ENCODE peak calls at places on chromosome 6, in seven cellular contexts. A is HCT116, Q is H1, O is HepG2, K is SK-N-SH, D is K562, G is GM12878. N is an unnamed sample.

GRCh38 chr6:54419885-54420284 is 111.6 kb downstream of the TINAG start:
- DNase-seq in A (no peak), D (no peak), Q (no peak), O (no peak), G (no peak), K (no peak), N (no peak)

GRCh38 chr6:10521104-10521808 is at the start of gene GCNT2:
- DNase-seq in K (no peak), Q (peak), A (no peak), D (no peak), G (no peak), O (peak), N (peak)

GRCh38 chr6:28488916-28489365 is 26.7 kb downstream of the GPX6 start:
- DNase-seq in Q (peak), A (peak), K (peak), G (peak), D (peak), O (peak), N (peak)

GRCh38 chr6:39415482-39415881 is 93.0 kb upstream of the KCNK16 start:
- DNase-seq in G (no peak), D (no peak), O (no peak), A (no peak), Q (no peak), K (no peak), N (no peak)

GRCh38 chr6:133184798-133185380 is 56.3 kb upstream of the EYA4 start:
- DNase-seq in O (no peak), D (no peak), G (no peak), K (no peak), Q (no peak), A (no peak), N (peak)

GRCh38 chr6:21733311-21733710 is 139.8 kb downstream of the SOX4 start:
- DNase-seq in K (no peak), A (no peak), G (no peak), D (no peak), O (no peak), Q (no peak), N (no peak)

GRCh38 chr6:35262596-35262995 is 3.1 kb downstream of the ZNF76 start:
- DNase-seq in K (no peak), G (no peak), A (no peak), O (no peak), Q (no peak), D (no peak), N (no peak)

GRCh38 chr6:92688328-92688727 is 731.0 kb downstream of the EPHA7 start:
- DNase-seq in Q (no peak), A (no peak), O (no peak), G (peak), D (no peak), K (no peak), N (no peak)

GRCh38 chr6:33927551-33927950 is 123.7 kb upstream of the MLN start:
- DNase-seq in D (no peak), K (no peak), Q (no peak), A (no peak), G (no peak), O (no peak), N (no peak)

GRCh38 chr6:54238407-54238806 is 69.8 kb upstream of the TINAG start:
- DNase-seq in D (no peak), A (no peak), O (no peak), Q (no peak), K (no peak), G (no peak), N (no peak)

GRCh38 chr6:53524455-53524815 is 20.5 kb downstream of the GCLC start:
- DNase-seq in D (no peak), K (no peak), Q (no peak), A (no peak), G (no peak), O (no peak), N (no peak)

GRCh38 chr6:34709386-34709785 is 12.8 kb upstream of the ILRUN start:
- DNase-seq in O (no peak), A (no peak), D (no peak), K (peak), Q (no peak), G (no peak), N (no peak)

GRCh38 chr6:91447086-91447485 is 860.2 kb upstream of the MAP3K7 start:
- DNase-seq in A (no peak), Q (no peak), D (no peak), G (no peak), K (no peak), O (no peak), N (no peak)

GRCh38 chr6:137036566-137037300 is 8.0 kb downstream of the IL20RA start:
- DNase-seq in A (no peak), O (peak), D (no peak), K (no peak), Q (no peak), G (no peak), N (no peak)

GRCh38 chr6:150723857-150724256 is 124.2 kb downstream of the PLEKHG1 start:
- DNase-seq in G (no peak), A (no peak), K (no peak), D (no peak), Q (no peak), O (no peak), N (no peak)

GRCh38 chr6:7730852-7731251 is 5.0 kb downstream of the BMP6 start:
- DNase-seq in K (no peak), A (no peak), G (no peak), D (no peak), O (peak), Q (no peak), N (no peak)

GRCh38 chr6:119148102-119148824 is 69.8 kb upstream of the FAM184A start:
- DNase-seq in O (peak), A (peak), D (peak), K (peak), G (no peak), Q (peak), N (peak)

GRCh38 chr6:33577106-33577535 is 3.0 kb downstream of the BAK1 start:
- DNase-seq in Q (no peak), K (no peak), G (no peak), D (peak), O (no peak), A (no peak), N (no peak)

GRCh38 chr6:134456284-134456683 is 138.4 kb upstream of the SGK1 start:
- DNase-seq in O (no peak), G (no peak), D (no peak), Q (no peak), A (no peak), K (peak), N (no peak)

DNA sequence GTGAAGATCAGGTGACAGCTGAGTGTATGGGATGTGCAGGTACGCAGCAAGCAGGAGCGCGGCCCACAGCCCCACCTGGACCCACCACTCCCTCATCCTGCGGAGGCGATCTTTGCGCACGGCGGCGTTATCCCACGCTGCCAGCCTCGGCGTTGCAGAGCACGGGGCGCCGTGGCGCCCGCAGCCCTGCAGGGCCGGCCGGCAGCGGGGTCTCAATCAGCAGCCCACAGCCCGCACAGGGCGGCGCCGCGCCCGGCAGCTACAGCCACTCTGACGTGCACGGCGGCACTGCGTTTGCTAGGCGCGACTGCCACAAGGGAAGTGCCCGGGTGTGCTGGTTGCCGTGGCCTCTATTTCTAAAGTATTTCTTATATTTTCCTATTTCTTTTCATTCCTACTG is 46.9 kb downstream of the LAMA2 start:
- DNase-seq in O (no peak), Q (no peak), K (peak), A (no peak), D (no peak), G (no peak), N (no peak)
- TF ChIP-seq JUND in O (no peak), Q (no peak), K (no peak), A (no peak), D (no peak), G (no peak), N (no peak)

DNA sequence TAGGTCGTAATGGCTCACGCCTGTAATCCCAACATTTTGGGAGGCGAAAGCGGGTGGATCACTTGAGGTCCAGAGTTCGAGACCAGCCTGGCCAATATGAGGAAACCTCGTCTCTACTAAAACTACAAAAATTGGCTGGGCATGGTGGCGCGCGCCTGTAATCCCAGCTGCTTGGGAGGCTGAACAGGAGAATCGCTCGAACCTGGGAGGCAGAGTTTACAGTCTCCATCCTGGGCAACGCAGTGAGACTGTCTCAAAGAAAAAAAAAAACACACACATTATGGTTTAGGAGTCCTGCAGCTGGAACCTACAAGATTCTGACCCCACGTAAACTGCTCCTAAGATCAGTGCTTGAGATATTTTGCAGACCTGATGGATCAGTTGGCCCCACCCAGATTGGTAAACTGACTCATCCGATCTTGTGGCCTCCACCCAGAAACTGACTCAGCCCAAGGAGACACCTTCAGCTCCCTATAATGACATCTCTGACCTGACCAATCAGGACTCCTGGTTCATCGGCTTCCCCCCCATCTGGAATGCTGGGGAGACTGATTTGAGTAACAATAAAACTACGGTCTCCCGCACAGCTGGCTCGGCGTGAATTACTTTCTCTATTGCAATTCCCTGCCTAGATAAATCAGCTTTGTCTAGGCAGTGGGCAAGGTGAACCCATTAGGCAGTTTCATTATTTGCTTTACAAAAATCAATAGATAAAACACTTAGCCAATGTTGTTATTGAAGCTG is 96.2 kb upstream of the BTN3A2 start:
- DNase-seq in G (no peak), Q (peak), A (no peak), K (no peak), D (peak), O (peak), N (no peak)
- TF ChIP-seq JUND in G (no peak), Q (peak), A (no peak), K (no peak), D (peak), O (no peak), N (no peak)

GRCh38 chr6:75642314-75642713 is 40.6 kb downstream of the SENP6 start:
- DNase-seq in D (no peak), G (no peak), Q (no peak), O (no peak), A (no peak), K (no peak), N (no peak)
- TF ChIP-seq JUND in D (no peak), G (no peak), Q (no peak), O (no peak), A (no peak), K (no peak), N (no peak)

GRCh38 chr6:56757585-56757984 is 114.9 kb upstream of the DST start:
- DNase-seq in G (no peak), A (no peak), Q (no peak), D (no peak), O (peak), K (no peak), N (peak)
- TF ChIP-seq JUND in G (no peak), A (no peak), Q (no peak), D (no peak), O (no peak), K (no peak), N (no peak)

GRCh38 chr6:163860194-163861081 is 445.9 kb downstream of the QKI start:
- DNase-seq in K (peak), O (no peak), Q (no peak), A (no peak), D (peak), G (no peak), N (no peak)
- TF ChIP-seq JUND in K (no peak), O (no peak), Q (no peak), A (no peak), D (peak), G (no peak), N (no peak)

GRCh38 chr6:143581835-143582480 is 70.4 kb upstream of the FUCA2 start:
- DNase-seq in A (no peak), O (peak), G (no peak), Q (no peak), K (no peak), D (no peak), N (no peak)
- TF ChIP-seq JUND in A (no peak), O (no peak), G (no peak), Q (no peak), K (no peak), D (no peak), N (no peak)

GRCh38 chr6:24743265-24743943 is 24.4 kb upstream of the C6orf62 start:
- DNase-seq in D (peak), Q (no peak), A (peak), K (no peak), G (peak), O (no peak), N (no peak)

GRCh38 chr6:24738732-24739131 is 19.8 kb upstream of the C6orf62 start:
- DNase-seq in G (no peak), O (no peak), Q (no peak), D (no peak), A (no peak), K (no peak), N (no peak)

GRCh38 chr6:24740861-24741260 is 21.9 kb upstream of the C6orf62 start:
- DNase-seq in D (no peak), Q (no peak), K (no peak), A (no peak), O (no peak), G (no peak), N (no peak)

GRCh38 chr6:24744911-24745310 is 26.0 kb upstream of the C6orf62 start:
- DNase-seq in D (no peak), K (no peak), O (no peak), A (no peak), Q (no peak), G (no peak), N (no peak)

GRCh38 chr6:24743944-24744335 is 25.0 kb upstream of the C6orf62 start:
- DNase-seq in D (no peak), K (no peak), A (no peak), Q (no peak), O (no peak), G (peak), N (no peak)
- TF ChIP-seq JUND in D (no peak), K (no peak), A (no peak), Q (no peak), O (no peak), G (no peak), N (no peak)

GRCh38 chr6:145801021-145801420 is 13.6 kb downstream of the FBXO30 start:
- DNase-seq in G (no peak), K (no peak), Q (no peak), A (no peak), D (no peak), O (no peak), N (no peak)
- TF ChIP-seq JUND in G (no peak), K (no peak), Q (no peak), A (no peak), D (no peak), O (no peak), N (no peak)

N was measured in T47D.